ENCODE peak calls at places on chromosome 18, in four cellular contexts. O, V, K and R are unnamed samples.

GRCh38 chr18:23573948-23574431 is 12.3 kb downstream of the NPC1 start:
- DNase-seq in O (peak), V (no peak), K (no peak), R (no peak)

GRCh38 chr18:29147944-29148343 is 971.0 kb upstream of the CDH2 start:
- DNase-seq in O (no peak), V (no peak), K (peak), R (no peak)

GRCh38 chr18:51622676-51623075 is 425.2 kb upstream of the MEX3C start:
- DNase-seq in O (no peak), V (no peak), K (peak), R (no peak)

GRCh38 chr18:76783786-76784484 is 38.4 kb upstream of the ZNF236 start:
- DNase-seq in O (no peak), V (no peak), K (no peak), R (no peak)

GRCh38 chr18:13137041-13137938 is 81.3 kb upstream of the LDLRAD4 start:
- DNase-seq in O (peak), V (no peak), K (no peak), R (no peak)

GRCh38 chr18:66511810-66512209 is 92.1 kb downstream of the CDH19 start:
- DNase-seq in O (no peak), V (no peak), K (no peak), R (no peak)

GRCh38 chr18:49645836-49646235 is 84.0 kb downstream of the LIPG start:
- DNase-seq in O (no peak), V (no peak), K (no peak), R (no peak)

GRCh38 chr18:48182779-48183178 is 226.4 kb downstream of the ZBTB7C start:
- DNase-seq in O (no peak), V (no peak), K (no peak), R (no peak)

GRCh38 chr18:45753251-45753650 is 29.3 kb downstream of the SLC14A1 start:
- DNase-seq in O (no peak), V (no peak), K (no peak), R (no peak)